ENCODE peak calls at places on chromosomes 6 and 20, in four cellular contexts. One of them, this sample, is unnamed.
A peak's percentile ranks its signal among the peaks of the same experiment; 100 is the strongest.

GRCh38 chr20:57835053-57835452 is 125.2 kb upstream of the PMEPA1 start:
- DNase-seq in HepG2: no peak
- DNase-seq in K562: no peak
- DNase-seq in H1: no peak
- DNase-seq in this sample: no peak

GRCh38 chr6:87671555-87672029 is 30.4 kb downstream of the AKIRIN2 start:
- DNase-seq in HepG2: peak; percentile 97
- DNase-seq in K562: no peak
- DNase-seq in H1: no peak
- DNase-seq in this sample: no peak

GRCh38 chr6:19052219-19052618 is 665.1 kb downstream of the RNF144B start:
- DNase-seq in HepG2: no peak
- DNase-seq in K562: no peak
- DNase-seq in H1: no peak
- DNase-seq in this sample: no peak

GRCh38 chr6:158517581-158517980 is 42.3 kb upstream of the TMEM181 start:
- DNase-seq in HepG2: no peak
- DNase-seq in K562: no peak
- DNase-seq in H1: no peak
- DNase-seq in this sample: peak; percentile 77

GRCh38 chr6:149271348-149272340 is 45.9 kb upstream of the TAB2 start:
- DNase-seq in HepG2: no peak
- DNase-seq in K562: no peak
- DNase-seq in H1: no peak
- DNase-seq in this sample: peak; percentile 65

GRCh38 chr6:30483677-30484279 is 5.5 kb upstream of the HLA-E start:
- DNase-seq in HepG2: peak; percentile 66
- DNase-seq in K562: peak; percentile 83
- DNase-seq in H1: no peak
- DNase-seq in this sample: peak; percentile 37

GRCh38 chr20:8530022-8530421 is 398.0 kb downstream of the PLCB1 start:
- DNase-seq in HepG2: no peak
- DNase-seq in K562: no peak
- DNase-seq in H1: no peak
- DNase-seq in this sample: no peak

GRCh38 chr20:41003143-41003932 is 25.3 kb upstream of the TOP1 start:
- DNase-seq in HepG2: peak; percentile 99
- DNase-seq in K562: peak; percentile 75
- DNase-seq in H1: no peak
- DNase-seq in this sample: no peak

GRCh38 chr20:23141016-23141415 is 54.9 kb upstream of the CD93 start:
- DNase-seq in HepG2: no peak
- DNase-seq in K562: no peak
- DNase-seq in H1: no peak
- DNase-seq in this sample: no peak

GRCh38 chr6:33750244-33750991 is 3.7 kb upstream of the IP6K3 start:
- DNase-seq in HepG2: no peak
- DNase-seq in K562: no peak
- DNase-seq in H1: no peak
- DNase-seq in this sample: no peak

GRCh38 chr20:32528905-32529670 is 56.0 kb downstream of the NOL4L start:
- DNase-seq in HepG2: no peak
- DNase-seq in K562: no peak
- DNase-seq in H1: no peak
- DNase-seq in this sample: no peak

GRCh38 chr6:144931172-144932035 is 646.3 kb downstream of the UTRN start:
- DNase-seq in HepG2: peak; percentile 27
- DNase-seq in K562: peak; percentile 46
- DNase-seq in H1: peak; percentile 56
- DNase-seq in this sample: no peak

GRCh38 chr6:109318328-109318876 is 63.9 kb downstream of the CD164 start:
- DNase-seq in HepG2: peak; percentile 78
- DNase-seq in K562: no peak
- DNase-seq in H1: no peak
- DNase-seq in this sample: no peak

GRCh38 chr6:127475135-127475822 is 16.1 kb upstream of the KIAA0408 start:
- DNase-seq in HepG2: no peak
- DNase-seq in K562: no peak
- DNase-seq in H1: no peak
- DNase-seq in this sample: no peak

GRCh38 chr6:34792605-34793500 is 970 bp downstream of the BLTP3A start:
- DNase-seq in HepG2: peak; percentile 57
- DNase-seq in K562: peak; percentile 55
- DNase-seq in H1: peak; percentile 43
- DNase-seq in this sample: no peak

GRCh38 chr6:63571382-63571882 is 848 bp upstream of the LOC128125822 start:
- DNase-seq in HepG2: no peak
- DNase-seq in K562: no peak
- DNase-seq in H1: no peak
- DNase-seq in this sample: no peak

GRCh38 chr6:168192195-168192900 is 113.3 kb upstream of the FRMD1 start:
- DNase-seq in HepG2: no peak
- DNase-seq in K562: no peak
- DNase-seq in H1: peak; percentile 17
- DNase-seq in this sample: no peak

GRCh38 chr6:71419954-71420692 is 131.5 kb downstream of the OGFRL1 start:
- DNase-seq in HepG2: no peak
- DNase-seq in K562: no peak
- DNase-seq in H1: no peak
- DNase-seq in this sample: no peak

GRCh38 chr6:64217721-64218603 is 582.4 kb downstream of the PHF3 start:
- DNase-seq in HepG2: no peak
- DNase-seq in K562: no peak
- DNase-seq in H1: no peak
- DNase-seq in this sample: peak; percentile 38

GRCh38 chr20:47233333-47234188 is 122.9 kb downstream of the ZMYND8 start:
- DNase-seq in HepG2: peak; percentile 100
- DNase-seq in K562: no peak
- DNase-seq in H1: no peak
- DNase-seq in this sample: no peak

GRCh38 chr6:29676981-29677601 is 3.9 kb downstream of the ZFP57 start:
- DNase-seq in HepG2: no peak
- DNase-seq in K562: no peak
- DNase-seq in H1: no peak
- DNase-seq in this sample: no peak

GRCh38 chr6:53986165-53986720 is 125.0 kb upstream of the MLIP start:
- DNase-seq in HepG2: peak; percentile 46
- DNase-seq in K562: no peak
- DNase-seq in H1: no peak
- DNase-seq in this sample: no peak

GRCh38 chr20:24769878-24770627 is 179.0 kb upstream of the CST7 start:
- DNase-seq in HepG2: no peak
- DNase-seq in K562: no peak
- DNase-seq in H1: no peak
- DNase-seq in this sample: no peak

GRCh38 chr6:4638641-4639040 is 137.6 kb upstream of the CDYL start:
- DNase-seq in HepG2: no peak
- DNase-seq in K562: no peak
- DNase-seq in H1: no peak
- DNase-seq in this sample: no peak

GRCh38 chr6:122649701-122650100 is 39.5 kb downstream of the PKIB start:
- DNase-seq in HepG2: peak; percentile 5
- DNase-seq in K562: no peak
- DNase-seq in H1: no peak
- DNase-seq in this sample: no peak

GRCh38 chr6:56996401-56996800 is 41.5 kb downstream of the BEND6 start:
- DNase-seq in HepG2: no peak
- DNase-seq in K562: no peak
- DNase-seq in H1: no peak
- DNase-seq in this sample: no peak

GRCh38 chr6:35359744-35360348 is 17.5 kb downstream of the PPARD start:
- DNase-seq in HepG2: no peak
- DNase-seq in K562: no peak
- DNase-seq in H1: no peak
- DNase-seq in this sample: no peak

GRCh38 chr6:128275030-128275429 is 245.4 kb downstream of the PTPRK start:
- DNase-seq in HepG2: no peak
- DNase-seq in K562: no peak
- DNase-seq in H1: no peak
- DNase-seq in this sample: no peak

GRCh38 chr6:5498579-5498899 is 237.2 kb downstream of the FARS2 start:
- DNase-seq in HepG2: no peak
- DNase-seq in K562: no peak
- DNase-seq in H1: no peak
- DNase-seq in this sample: no peak

GRCh38 chr6:110768057-110768456 is 47.2 kb downstream of the CDK19 start:
- DNase-seq in HepG2: no peak
- DNase-seq in K562: no peak
- DNase-seq in H1: no peak
- DNase-seq in this sample: no peak

GRCh38 chr6:6392214-6393068 is 72.0 kb upstream of the F13A1 start:
- DNase-seq in HepG2: no peak
- DNase-seq in K562: no peak
- DNase-seq in H1: no peak
- DNase-seq in this sample: peak; percentile 95

GRCh38 chr6:68094070-68094469 is 541.0 kb upstream of the ADGRB3 start:
- DNase-seq in HepG2: no peak
- DNase-seq in K562: no peak
- DNase-seq in H1: no peak
- DNase-seq in this sample: peak; percentile 45

GRCh38 chr6:165676435-165677068 is 13.5 kb upstream of the PDE10A start:
- DNase-seq in HepG2: no peak
- DNase-seq in K562: peak; percentile 15
- DNase-seq in H1: no peak
- DNase-seq in this sample: no peak

GRCh38 chr6:15464211-15464725 is 198.6 kb downstream of the DTNBP1 start:
- DNase-seq in HepG2: peak; percentile 28
- DNase-seq in K562: peak; percentile 76
- DNase-seq in H1: peak; percentile 85
- DNase-seq in this sample: no peak

GRCh38 chr6:135053433-135053832 is 1.2 kb downstream of the HBS1L start:
- DNase-seq in HepG2: no peak
- DNase-seq in K562: peak; percentile 44
- DNase-seq in H1: no peak
- DNase-seq in this sample: no peak

GRCh38 chr6:25169551-25170335 is 109.4 kb upstream of the CARMIL1 start:
- DNase-seq in HepG2: no peak
- DNase-seq in K562: no peak
- DNase-seq in H1: no peak
- DNase-seq in this sample: no peak

GRCh38 chr6:39302011-39302410 is 12.2 kb downstream of the KCNK17 start:
- DNase-seq in HepG2: no peak
- DNase-seq in K562: no peak
- DNase-seq in H1: no peak
- DNase-seq in this sample: no peak

GRCh38 chr6:39301606-39302005 is 12.6 kb downstream of the KCNK17 start:
- DNase-seq in HepG2: peak; percentile 18
- DNase-seq in K562: peak; percentile 81
- DNase-seq in H1: peak; percentile 81
- DNase-seq in this sample: no peak

GRCh38 chr6:39304951-39305350 is 9.3 kb downstream of the KCNK17 start:
- DNase-seq in HepG2: no peak
- DNase-seq in K562: no peak
- DNase-seq in H1: no peak
- DNase-seq in this sample: no peak

GRCh38 chr6:39303425-39304153 is 10.6 kb downstream of the KCNK17 start:
- DNase-seq in HepG2: no peak
- DNase-seq in K562: no peak
- DNase-seq in H1: no peak
- DNase-seq in this sample: no peak

GRCh38 chr6:39302669-39303424 is 11.4 kb downstream of the KCNK17 start:
- DNase-seq in HepG2: peak; percentile 66
- DNase-seq in K562: peak; percentile 89
- DNase-seq in H1: peak; percentile 97
- DNase-seq in this sample: peak; percentile 39
- TF ChIP-seq BRCA1 in HepG2: no peak
- TF ChIP-seq BRCA1 in K562: no peak
- TF ChIP-seq BRCA1 in H1: no peak
- TF ChIP-seq BRCA1 in this sample: no peak

GRCh38 chr20:46117704-46118467 is at the start of gene CD40:
- DNase-seq in HepG2: peak; percentile 71
- DNase-seq in K562: peak; percentile 87
- DNase-seq in H1: peak; percentile 95
- DNase-seq in this sample: peak; percentile 76

GRCh38 chr20:46120136-46120535 is 2.0 kb downstream of the CD40 start:
- DNase-seq in HepG2: no peak
- DNase-seq in K562: no peak
- DNase-seq in H1: no peak
- DNase-seq in this sample: no peak

GRCh38 chr20:46119547-46119946 is 1.4 kb downstream of the CD40 start:
- DNase-seq in HepG2: no peak
- DNase-seq in K562: no peak
- DNase-seq in H1: no peak
- DNase-seq in this sample: no peak

GRCh38 chr20:46118481-46119020 is 437 bp downstream of the CD40 start:
- DNase-seq in HepG2: no peak
- DNase-seq in K562: no peak
- DNase-seq in H1: peak; percentile 75
- DNase-seq in this sample: no peak

DNA sequence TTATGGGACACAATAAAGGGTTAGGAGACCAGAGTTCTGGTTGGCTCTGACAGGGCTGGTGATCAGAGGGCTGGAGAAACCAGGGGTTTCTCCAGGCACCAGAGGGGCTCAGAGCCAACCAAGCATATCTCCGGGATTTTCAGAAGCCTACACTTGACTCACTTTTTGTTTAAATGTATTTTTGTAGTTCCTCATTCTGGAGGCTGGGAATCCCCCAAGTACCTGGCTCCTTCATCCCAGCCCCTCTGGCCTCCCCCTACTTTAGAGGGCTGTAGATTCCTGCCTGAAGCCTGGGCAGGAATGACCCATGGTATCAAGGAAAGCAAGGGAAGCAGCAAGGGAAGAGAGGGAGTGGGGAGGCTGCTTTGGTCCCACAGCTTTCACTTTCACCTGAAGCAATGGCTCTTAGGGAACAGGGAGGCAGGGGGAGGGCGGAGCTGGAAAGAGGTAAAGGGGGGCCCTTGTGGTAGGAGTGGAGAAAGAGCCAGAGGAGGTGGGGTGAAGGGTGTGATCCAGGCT is 973 bp downstream of the CD40 start:
- DNase-seq in HepG2: no peak
- DNase-seq in K562: no peak
- DNase-seq in H1: no peak
- DNase-seq in this sample: peak; percentile 49
- H3K27ac ChIP-seq in HepG2: no peak overlapping the region
- H3K27ac ChIP-seq in K562: no peak overlapping the region
- H3K27ac ChIP-seq in H1: no peak overlapping the region
- H3K27ac ChIP-seq in this sample: peak overlapping the region; percentile 76

GRCh38 chr20:62895539-62895938 is 30.8 kb downstream of the DIDO1 start:
- DNase-seq in HepG2: no peak
- DNase-seq in K562: no peak
- DNase-seq in H1: no peak
- DNase-seq in this sample: no peak
- TF ChIP-seq CBX5 in HepG2: no peak
- TF ChIP-seq CBX5 in K562: no peak
- TF ChIP-seq CBX5 in H1: no peak
- TF ChIP-seq CBX5 in this sample: no peak

GRCh38 chr20:10848810-10849370 is 175.1 kb upstream of the JAG1 start:
- DNase-seq in HepG2: peak; percentile 93
- DNase-seq in K562: no peak
- DNase-seq in H1: no peak
- DNase-seq in this sample: peak; percentile 11
- TF ChIP-seq BRCA1 in HepG2: no peak
- TF ChIP-seq BRCA1 in K562: no peak
- TF ChIP-seq BRCA1 in H1: no peak
- TF ChIP-seq BRCA1 in this sample: no peak

GRCh38 chr20:38827770-38828281 is 22.3 kb downstream of the PPP1R16B start:
- DNase-seq in HepG2: no peak
- DNase-seq in K562: no peak
- DNase-seq in H1: no peak
- DNase-seq in this sample: no peak
- H3K27ac ChIP-seq in HepG2: no peak overlapping the region
- H3K27ac ChIP-seq in K562: no peak overlapping the region
- H3K27ac ChIP-seq in H1: no peak overlapping the region
- H3K27ac ChIP-seq in this sample: no peak overlapping the region

This sample was measured in GM12878.